ENCODE peak calls at places on chromosomes 16 and 17, in ten cellular contexts. One of them, this sample, is unnamed.

GRCh38 chr17:13182854-13183253 is 165.0 kb upstream of the ELAC2 start:
- DNase-seq in keratinocyte: no peak
- DNase-seq in iPS DF 19.7: no peak
- DNase-seq in stromal cell of bone marrow: no peak
- DNase-seq in amniotic stem cell: no peak
- DNase-seq in HEK293T: no peak
- DNase-seq in stimulated activated naive CD4-positive, alpha-beta T cell: no peak
- DNase-seq in EH: no peak
- DNase-seq in effector memory CD4-positive, alpha-beta T cell: no peak
- DNase-seq in nucleus accumbens: no peak
- DNase-seq in this sample: no peak

GRCh38 chr17:5115673-5116651 is at the start of gene USP6:
- DNase-seq in effector memory CD4-positive, alpha-beta T cell: no peak
- DNase-seq in keratinocyte: no peak
- DNase-seq in HEK293T: no peak
- DNase-seq in amniotic stem cell: no peak
- DNase-seq in iPS DF 19.7: no peak
- DNase-seq in stimulated activated naive CD4-positive, alpha-beta T cell: no peak
- DNase-seq in nucleus accumbens: no peak
- DNase-seq in EH: no peak
- DNase-seq in stromal cell of bone marrow: no peak
- DNase-seq in this sample: peak

GRCh38 chr17:4947010-4947410 is 1.3 kb downstream of the PFN1 start:
- DNase-seq in HEK293T: no peak
- DNase-seq in stromal cell of bone marrow: no peak
- DNase-seq in amniotic stem cell: no peak
- DNase-seq in nucleus accumbens: no peak
- DNase-seq in iPS DF 19.7: no peak
- DNase-seq in keratinocyte: no peak
- DNase-seq in EH: peak
- DNase-seq in effector memory CD4-positive, alpha-beta T cell: no peak
- DNase-seq in stimulated activated naive CD4-positive, alpha-beta T cell: no peak
- DNase-seq in this sample: no peak

GRCh38 chr17:50274142-50274944 is at the start of gene TMEM92:
- DNase-seq in EH: no peak
- DNase-seq in effector memory CD4-positive, alpha-beta T cell: no peak
- DNase-seq in nucleus accumbens: no peak
- DNase-seq in amniotic stem cell: no peak
- DNase-seq in stromal cell of bone marrow: no peak
- DNase-seq in stimulated activated naive CD4-positive, alpha-beta T cell: no peak
- DNase-seq in keratinocyte: no peak
- DNase-seq in iPS DF 19.7: no peak
- DNase-seq in HEK293T: peak
- DNase-seq in this sample: peak

GRCh38 chr16:72649254-72649944 is 398.5 kb downstream of the ZFHX3 start:
- DNase-seq in keratinocyte: no peak
- DNase-seq in EH: no peak
- DNase-seq in amniotic stem cell: no peak
- DNase-seq in stimulated activated naive CD4-positive, alpha-beta T cell: no peak
- DNase-seq in iPS DF 19.7: no peak
- DNase-seq in stromal cell of bone marrow: no peak
- DNase-seq in HEK293T: no peak
- DNase-seq in effector memory CD4-positive, alpha-beta T cell: no peak
- DNase-seq in nucleus accumbens: no peak
- DNase-seq in this sample: no peak

GRCh38 chr17:43543300-43543699 is 2.8 kb downstream of the ETV4 start:
- DNase-seq in effector memory CD4-positive, alpha-beta T cell: no peak
- DNase-seq in HEK293T: no peak
- DNase-seq in stimulated activated naive CD4-positive, alpha-beta T cell: no peak
- DNase-seq in nucleus accumbens: no peak
- DNase-seq in EH: peak
- DNase-seq in iPS DF 19.7: no peak
- DNase-seq in amniotic stem cell: no peak
- DNase-seq in keratinocyte: no peak
- DNase-seq in stromal cell of bone marrow: no peak
- DNase-seq in this sample: no peak

GRCh38 chr16:53080345-53081031 is 25.7 kb downstream of the CHD9 start:
- DNase-seq in effector memory CD4-positive, alpha-beta T cell: no peak
- DNase-seq in keratinocyte: peak
- DNase-seq in stimulated activated naive CD4-positive, alpha-beta T cell: no peak
- DNase-seq in stromal cell of bone marrow: peak
- DNase-seq in amniotic stem cell: peak
- DNase-seq in HEK293T: no peak
- DNase-seq in nucleus accumbens: peak
- DNase-seq in iPS DF 19.7: no peak
- DNase-seq in EH: peak
- DNase-seq in this sample: no peak

GRCh38 chr17:78735832-78736525 is 46.1 kb downstream of the CYTH1 start:
- DNase-seq in stromal cell of bone marrow: no peak
- DNase-seq in keratinocyte: no peak
- DNase-seq in effector memory CD4-positive, alpha-beta T cell: no peak
- DNase-seq in amniotic stem cell: no peak
- DNase-seq in stimulated activated naive CD4-positive, alpha-beta T cell: no peak
- DNase-seq in EH: peak
- DNase-seq in nucleus accumbens: no peak
- DNase-seq in HEK293T: no peak
- DNase-seq in iPS DF 19.7: no peak
- DNase-seq in this sample: no peak

GRCh38 chr17:80413771-80414507 is 1.0 kb upstream of the ENDOV start:
- DNase-seq in stimulated activated naive CD4-positive, alpha-beta T cell: no peak
- DNase-seq in nucleus accumbens: no peak
- DNase-seq in stromal cell of bone marrow: no peak
- DNase-seq in effector memory CD4-positive, alpha-beta T cell: no peak
- DNase-seq in HEK293T: no peak
- DNase-seq in iPS DF 19.7: no peak
- DNase-seq in keratinocyte: no peak
- DNase-seq in amniotic stem cell: no peak
- DNase-seq in EH: no peak
- DNase-seq in this sample: no peak

GRCh38 chr17:81035389-81036127 is 607 bp downstream of the BAIAP2 start:
- DNase-seq in effector memory CD4-positive, alpha-beta T cell: no peak
- DNase-seq in EH: peak
- DNase-seq in amniotic stem cell: no peak
- DNase-seq in stimulated activated naive CD4-positive, alpha-beta T cell: no peak
- DNase-seq in keratinocyte: no peak
- DNase-seq in stromal cell of bone marrow: no peak
- DNase-seq in nucleus accumbens: no peak
- DNase-seq in HEK293T: no peak
- DNase-seq in iPS DF 19.7: no peak
- DNase-seq in this sample: peak

GRCh38 chr17:27520571-27521185 is 64.4 kb downstream of the KSR1 start:
- DNase-seq in HEK293T: no peak
- DNase-seq in nucleus accumbens: peak
- DNase-seq in amniotic stem cell: no peak
- DNase-seq in stromal cell of bone marrow: no peak
- DNase-seq in EH: no peak
- DNase-seq in iPS DF 19.7: no peak
- DNase-seq in effector memory CD4-positive, alpha-beta T cell: no peak
- DNase-seq in stimulated activated naive CD4-positive, alpha-beta T cell: no peak
- DNase-seq in keratinocyte: no peak
- DNase-seq in this sample: no peak

GRCh38 chr16:30491744-30492308 is 19.3 kb downstream of the ITGAL start:
- DNase-seq in amniotic stem cell: peak
- DNase-seq in stimulated activated naive CD4-positive, alpha-beta T cell: no peak
- DNase-seq in effector memory CD4-positive, alpha-beta T cell: no peak
- DNase-seq in stromal cell of bone marrow: peak
- DNase-seq in iPS DF 19.7: no peak
- DNase-seq in nucleus accumbens: no peak
- DNase-seq in HEK293T: peak
- DNase-seq in EH: peak
- DNase-seq in keratinocyte: no peak
- DNase-seq in this sample: no peak

GRCh38 chr16:80341242-80341641 is 199.6 kb upstream of the DYNLRB2 start:
- DNase-seq in effector memory CD4-positive, alpha-beta T cell: no peak
- DNase-seq in iPS DF 19.7: no peak
- DNase-seq in EH: no peak
- DNase-seq in nucleus accumbens: no peak
- DNase-seq in amniotic stem cell: no peak
- DNase-seq in stimulated activated naive CD4-positive, alpha-beta T cell: no peak
- DNase-seq in keratinocyte: no peak
- DNase-seq in stromal cell of bone marrow: no peak
- DNase-seq in HEK293T: no peak
- DNase-seq in this sample: peak

GRCh38 chr16:79047337-79047736 is 553.2 kb downstream of the MAF start:
- DNase-seq in effector memory CD4-positive, alpha-beta T cell: no peak
- DNase-seq in nucleus accumbens: no peak
- DNase-seq in keratinocyte: no peak
- DNase-seq in iPS DF 19.7: no peak
- DNase-seq in stromal cell of bone marrow: no peak
- DNase-seq in amniotic stem cell: no peak
- DNase-seq in EH: no peak
- DNase-seq in stimulated activated naive CD4-positive, alpha-beta T cell: no peak
- DNase-seq in HEK293T: peak
- DNase-seq in this sample: no peak

This sample was measured in H1.